ENCODE peak calls at places on chromosomes 6 and 20, in four cellular contexts. L is right lobe of liver, I is A549, H is heart right ventricle. G is an unnamed sample.

GRCh38 chr6:27157461-27158315 is 89.8 kb upstream of the PRSS16 start:
- DNase-seq in H (peak), I (peak), L (no peak), G (no peak)

GRCh38 chr6:28906674-28907073 is 17.1 kb downstream of the TRIM27 start:
- DNase-seq in I (no peak), L (no peak), H (no peak), G (no peak)

GRCh38 chr6:43826739-43827138 is 56.7 kb downstream of the VEGFA start:
- DNase-seq in L (no peak), H (no peak), I (no peak), G (no peak)

GRCh38 chr20:944148-944547 is 28.0 kb upstream of the ANGPT4 start:
- DNase-seq in L (peak), H (no peak), I (no peak), G (peak)

GRCh38 chr20:19974621-19975435 is 42.3 kb upstream of the NAA20 start:
- DNase-seq in I (peak), H (peak), L (peak), G (peak)

GRCh38 chr6:100420711-100421110 is 44.0 kb downstream of the SIM1 start:
- DNase-seq in I (no peak), H (no peak), L (no peak), G (no peak)

GRCh38 chr6:63307581-63308246 is 12.1 kb downstream of the LGSN start:
- DNase-seq in H (no peak), L (no peak), I (peak), G (no peak)

GRCh38 chr6:47405273-47405672 is 72.3 kb upstream of the CD2AP start:
- DNase-seq in I (no peak), L (no peak), H (no peak), G (no peak)

GRCh38 chr6:82331031-82331773 is 32.4 kb upstream of the TPBG start:
- DNase-seq in I (peak), L (no peak), H (no peak), G (no peak)

GRCh38 chr20:25227317-25227831 is 20.5 kb upstream of the PYGB start:
- DNase-seq in L (no peak), H (peak), I (no peak), G (no peak)

GRCh38 chr6:40957616-40958492 is 81.2 kb downstream of the UNC5CL start:
- DNase-seq in H (no peak), L (no peak), I (peak), G (no peak)

GRCh38 chr20:56343861-56344381 is 14.9 kb upstream of the FAM210B start:
- DNase-seq in L (peak), H (no peak), I (peak), G (no peak)

GRCh38 chr6:129817332-129817731 is 43.8 kb downstream of the TMEM244 start:
- DNase-seq in L (no peak), H (no peak), I (no peak), G (no peak)

GRCh38 chr6:126716012-126716411 is 376.1 kb downstream of the CENPW start:
- DNase-seq in H (no peak), I (no peak), L (no peak), G (no peak)

GRCh38 chr20:45470939-45471338 is 1.4 kb downstream of the WFDC2 start:
- DNase-seq in I (no peak), L (no peak), H (no peak), G (no peak)
- H3K4me3 ChIP-seq in I (peak), L (peak), H (peak), G (peak)

GRCh38 chr20:46011631-46012482 is 3.1 kb downstream of the MMP9 start:
- DNase-seq in L (peak), I (peak), H (peak), G (no peak)
- TF ChIP-seq CTCF in L (no peak), I (peak), H (no peak), G (no peak)

GRCh38 chr6:30928677-30929076 is 3.3 kb downstream of the SFTA2 start:
- DNase-seq in L (no peak), I (no peak), H (no peak), G (no peak)

GRCh38 chr6:30930506-30930905 is 1.5 kb downstream of the SFTA2 start:
- DNase-seq in H (no peak), L (no peak), I (no peak), G (no peak)

GRCh38 chr6:30931272-30931671 is 698 bp downstream of the SFTA2 start:
- DNase-seq in L (no peak), H (no peak), I (no peak), G (no peak)

GRCh38 chr6:30922447-30922852 is 8.4 kb downstream of the VARS2 start:
- DNase-seq in L (no peak), H (no peak), I (no peak), G (no peak)

DNA sequence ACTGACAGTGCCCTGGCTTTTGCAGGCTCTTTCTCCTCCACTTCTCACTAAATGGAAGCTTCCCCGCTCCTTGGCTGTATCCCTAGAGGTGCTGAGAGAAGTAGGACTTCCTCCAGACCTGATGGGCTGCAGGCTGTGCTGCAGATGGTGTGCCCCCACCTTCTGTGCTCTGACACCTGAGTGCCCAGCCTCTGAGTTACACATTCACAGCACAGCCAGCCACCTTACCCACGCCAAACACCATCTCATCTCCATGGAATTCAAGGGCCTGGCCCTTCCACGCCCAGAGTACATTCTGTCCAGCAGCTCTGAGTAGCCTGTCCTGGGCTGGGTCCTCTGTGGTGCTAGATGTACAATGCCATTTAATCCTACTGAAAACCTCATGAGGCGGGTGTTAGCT is 5.3 kb downstream of the SFTA2 start:
- DNase-seq in I (no peak), L (no peak), H (no peak), G (no peak)
- H3K27ac ChIP-seq in I (no peak), L (no peak), H (no peak), G (peak)

GRCh38 chr6:158815915-158816314 is 3.3 kb downstream of the EZR start:
- DNase-seq in H (no peak), I (no peak), L (no peak), G (no peak)

GRCh38 chr6:158817298-158818007 is 1.7 kb downstream of the EZR start:
- DNase-seq in L (peak), H (peak), I (no peak), G (no peak)

GRCh38 chr6:158815379-158815724 is 3.8 kb downstream of the EZR start:
- DNase-seq in H (no peak), L (peak), I (no peak), G (no peak)

GRCh38 chr6:158818008-158818579 is 1.1 kb downstream of the EZR start:
- DNase-seq in I (peak), L (peak), H (peak), G (peak)

GRCh38 chr6:158816329-158816728 is 2.8 kb downstream of the EZR start:
- DNase-seq in L (peak), I (no peak), H (no peak), G (no peak)
- H3K4me3 ChIP-seq in L (peak), I (peak), H (peak), G (peak)

DNA sequence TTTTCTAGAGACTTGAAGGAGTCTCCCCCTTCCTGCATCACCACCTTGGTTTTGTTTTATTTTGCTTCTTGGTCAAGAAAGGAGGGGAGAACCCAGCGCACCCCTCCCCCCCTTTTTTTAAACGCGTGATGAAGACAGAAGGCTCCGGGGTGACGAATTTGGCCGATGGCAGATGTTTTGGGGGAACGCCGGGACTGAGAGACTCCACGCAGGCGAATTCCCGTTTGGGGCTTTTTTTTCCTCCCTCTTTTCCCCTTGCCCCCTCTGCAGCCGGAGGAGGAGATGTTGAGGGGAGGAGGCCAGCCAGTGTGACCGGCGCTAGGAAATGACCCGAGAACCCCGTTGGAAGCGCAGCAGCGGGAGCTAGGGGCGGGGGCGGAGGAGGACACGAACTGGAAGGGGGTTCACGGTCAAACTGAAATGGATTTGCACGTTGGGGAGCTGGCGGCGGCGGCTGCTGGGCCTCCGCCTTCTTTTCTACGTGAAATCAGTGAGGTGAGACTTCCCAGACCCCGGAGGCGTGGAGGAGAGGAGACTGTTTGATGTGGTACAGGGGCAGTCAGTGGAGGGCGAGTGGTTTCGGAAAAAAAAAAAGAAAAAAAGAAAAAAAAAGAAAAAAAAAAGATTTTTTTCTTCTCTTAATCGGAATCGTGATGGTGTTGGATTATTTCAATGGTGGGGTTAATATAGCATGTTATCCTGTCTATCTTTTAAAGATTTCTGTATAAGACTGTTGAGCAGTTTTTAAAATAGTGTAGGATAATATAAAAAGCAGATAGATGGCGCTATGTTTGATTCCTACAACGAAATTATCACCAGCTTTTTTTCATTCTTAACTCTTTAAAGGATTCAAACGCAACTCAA is 3.1 kb downstream of the SOX4 start:
- DNase-seq in H (peak), L (no peak), I (peak), G (peak)
- TF ChIP-seq CTCF in H (peak), L (peak), I (peak), G (peak)